ENCODE peak calls at places on chromosome 1, in five cellular contexts. H is HTR-8/SVneo; P is stimulated activated CD4-positive, alpha-beta T cell treated with anti-CD3 and anti-CD28 coated beads, TNF-alpha, amount 100 ng/mL, for 48 hours; Z is Caco-2; L is progenitor cell of endocrine pancreas. V is an unnamed sample.
A peak's percentile ranks its signal among the peaks of the same experiment; 100 is the strongest.

GRCh38 chr1:84366786-84367185 is 31.5 kb upstream of the DNASE2B start:
- DNase-seq in H (no peak), P (no peak), Z (no peak), L (no peak), V (no peak)

GRCh38 chr1:10663668-10664035 is 132.8 kb downstream of the CASZ1 start:
- DNase-seq in H (no peak), P (no peak), Z (no peak), L (no peak), V (no peak)

GRCh38 chr1:16218674-16219071 is 6.2 kb upstream of the ARHGEF19 start:
- DNase-seq in H (no peak), P (no peak), Z (no peak), L (no peak), V (no peak)

GRCh38 chr1:41503507-41504125 is 19.1 kb upstream of the EDN2 start:
- DNase-seq in H (no peak), P (no peak), Z (no peak), L (no peak), V (no peak)

GRCh38 chr1:6554907-6555778 is at the start of gene TAS1R1:
- DNase-seq in H (no peak), P (no peak), Z (no peak), L (no peak), V (no peak)

GRCh38 chr1:225710804-225711203 is 57.9 kb upstream of the ENAH start:
- DNase-seq in H (no peak), P (no peak), Z (no peak), L (no peak), V (no peak)

GRCh38 chr1:156673387-156674121 is 3.7 kb downstream of the NES start:
- DNase-seq in H (no peak), P (no peak), Z (no peak), L (no peak), V (no peak)

GRCh38 chr1:201898240-201898894 is 9.7 kb downstream of the SHISA4 start:
- DNase-seq in H (no peak), P (no peak), Z (no peak), L (no peak), V (no peak)

GRCh38 chr1:22790232-22791008 is 79.8 kb downstream of the EPHB2 start:
- DNase-seq in H (no peak), P (no peak), Z (no peak), L (no peak), V (no peak)

GRCh38 chr1:246537887-246538286 is 28.2 kb downstream of the TFB2M start:
- DNase-seq in H (no peak), P (no peak), Z (no peak), L (no peak), V (no peak)

GRCh38 chr1:67148516-67149178 is 13.9 kb upstream of the C1orf141 start:
- DNase-seq in H (no peak), P (no peak), Z (no peak), L (no peak), V (no peak)

GRCh38 chr1:204468206-204468605 is 26.4 kb downstream of the PIK3C2B start:
- DNase-seq in H (no peak), P (no peak), Z (no peak), L (no peak), V (no peak)

GRCh38 chr1:223180803-223181321 is 37.8 kb upstream of the TLR5 start:
- DNase-seq in H (no peak), P (no peak), Z (no peak), L (no peak), V (no peak)

GRCh38 chr1:67564193-67564592 is 120.8 kb upstream of the GADD45A start:
- DNase-seq in H (no peak), P (no peak), Z (no peak), L (no peak), V (no peak)

GRCh38 chr1:7346600-7347570 is 424.2 kb upstream of the VAMP3 start:
- DNase-seq in H (no peak), P (no peak), Z (no peak), L (no peak), V (no peak)

GRCh38 chr1:184826001-184826400 is 71.3 kb upstream of the EDEM3 start:
- DNase-seq in H (no peak), P (no peak), Z (no peak), L (no peak), V (no peak)

GRCh38 chr1:971751-972506 is 5.6 kb downstream of the PLEKHN1 start:
- DNase-seq in H (no peak), P (no peak), Z (no peak), L (no peak), V (no peak)

GRCh38 chr1:119960501-119960900 is 64.2 kb upstream of the ADAM30 start:
- DNase-seq in H (no peak), P (no peak), Z (no peak), L (no peak), V (no peak)

GRCh38 chr1:168373869-168374268 is 93.2 kb downstream of the TBX19 start:
- DNase-seq in H (no peak), P (no peak), Z (no peak), L (no peak), V (no peak)

GRCh38 chr1:244092293-244093264 is 41.5 kb downstream of the ZBTB18 start:
- DNase-seq in H (no peak), P (no peak), Z (no peak), L (no peak), V (no peak)

GRCh38 chr1:17011439-17012307 is at the start of gene ATP13A2:
- DNase-seq in H (peak; percentile 77), P (peak; percentile 65), Z (peak; percentile 87), L (peak; percentile 78), V (peak; percentile 79)